ENCODE peak calls at places on chromosomes 3 and 15, in seven cellular contexts. One of them, this sample, is unnamed.

GRCh38 chr15:98791046-98791701 is 142.8 kb downstream of the IGF1R start:
- DNase-seq in GM23338: no peak
- DNase-seq in HCT116: no peak
- DNase-seq in GM23248: no peak
- DNase-seq in fibroblast of lung: no peak
- DNase-seq in H1: no peak
- DNase-seq in osteoblast: no peak
- DNase-seq in this sample: no peak

GRCh38 chr3:177150970-177151627 is 46.2 kb downstream of the TBL1XR1 start:
- DNase-seq in GM23338: no peak
- DNase-seq in HCT116: peak
- DNase-seq in GM23248: peak
- DNase-seq in fibroblast of lung: peak
- DNase-seq in H1: no peak
- DNase-seq in osteoblast: peak
- DNase-seq in this sample: peak

GRCh38 chr3:191425322-191425734 is 35.6 kb upstream of the PYDC2 start:
- DNase-seq in GM23338: no peak
- DNase-seq in HCT116: no peak
- DNase-seq in GM23248: no peak
- DNase-seq in fibroblast of lung: no peak
- DNase-seq in H1: no peak
- DNase-seq in osteoblast: no peak
- DNase-seq in this sample: no peak

GRCh38 chr3:123155471-123156011 is 46.2 kb upstream of the SEC22A start:
- DNase-seq in GM23338: no peak
- DNase-seq in HCT116: no peak
- DNase-seq in GM23248: no peak
- DNase-seq in fibroblast of lung: no peak
- DNase-seq in H1: no peak
- DNase-seq in osteoblast: no peak
- DNase-seq in this sample: no peak

GRCh38 chr3:88031543-88032148 is 27.2 kb downstream of the CGGBP1 start:
- DNase-seq in GM23338: peak
- DNase-seq in HCT116: no peak
- DNase-seq in GM23248: peak
- DNase-seq in fibroblast of lung: peak
- DNase-seq in H1: no peak
- DNase-seq in osteoblast: peak
- DNase-seq in this sample: peak

GRCh38 chr15:88255496-88256171 is 905 bp downstream of the NTRK3 start:
- DNase-seq in GM23338: peak
- DNase-seq in HCT116: no peak
- DNase-seq in GM23248: peak
- DNase-seq in fibroblast of lung: peak
- DNase-seq in H1: peak
- DNase-seq in osteoblast: peak
- DNase-seq in this sample: peak

GRCh38 chr15:57922780-57923179 is 142.7 kb downstream of the ALDH1A2 start:
- DNase-seq in GM23338: no peak
- DNase-seq in HCT116: peak
- DNase-seq in GM23248: no peak
- DNase-seq in fibroblast of lung: no peak
- DNase-seq in H1: no peak
- DNase-seq in osteoblast: no peak
- DNase-seq in this sample: peak

GRCh38 chr3:60512506-60512905 is 738.7 kb downstream of the FHIT start:
- DNase-seq in GM23338: no peak
- DNase-seq in HCT116: no peak
- DNase-seq in GM23248: no peak
- DNase-seq in fibroblast of lung: no peak
- DNase-seq in H1: no peak
- DNase-seq in osteoblast: no peak
- DNase-seq in this sample: no peak

GRCh38 chr3:170418422-170419300 is at the start of gene CLDN11:
- DNase-seq in GM23338: peak
- DNase-seq in HCT116: no peak
- DNase-seq in GM23248: peak
- DNase-seq in fibroblast of lung: peak
- DNase-seq in H1: peak
- DNase-seq in osteoblast: peak
- DNase-seq in this sample: no peak

GRCh38 chr3:57152761-57153160 is 12.4 kb downstream of the IL17RD start:
- DNase-seq in GM23338: no peak
- DNase-seq in HCT116: no peak
- DNase-seq in GM23248: no peak
- DNase-seq in fibroblast of lung: no peak
- DNase-seq in H1: no peak
- DNase-seq in osteoblast: no peak
- DNase-seq in this sample: no peak

GRCh38 chr3:57150097-57150496 is 15.1 kb downstream of the IL17RD start:
- DNase-seq in GM23338: no peak
- DNase-seq in HCT116: no peak
- DNase-seq in GM23248: no peak
- DNase-seq in fibroblast of lung: no peak
- DNase-seq in H1: no peak
- DNase-seq in osteoblast: no peak
- DNase-seq in this sample: no peak

GRCh38 chr3:57154470-57154869 is 10.7 kb downstream of the IL17RD start:
- DNase-seq in GM23338: no peak
- DNase-seq in HCT116: no peak
- DNase-seq in GM23248: no peak
- DNase-seq in fibroblast of lung: no peak
- DNase-seq in H1: no peak
- DNase-seq in osteoblast: no peak
- DNase-seq in this sample: no peak

GRCh38 chr3:57151021-57151449 is 14.1 kb downstream of the IL17RD start:
- DNase-seq in GM23338: no peak
- DNase-seq in HCT116: no peak
- DNase-seq in GM23248: no peak
- DNase-seq in fibroblast of lung: peak
- DNase-seq in H1: no peak
- DNase-seq in osteoblast: no peak
- DNase-seq in this sample: peak

DNA sequence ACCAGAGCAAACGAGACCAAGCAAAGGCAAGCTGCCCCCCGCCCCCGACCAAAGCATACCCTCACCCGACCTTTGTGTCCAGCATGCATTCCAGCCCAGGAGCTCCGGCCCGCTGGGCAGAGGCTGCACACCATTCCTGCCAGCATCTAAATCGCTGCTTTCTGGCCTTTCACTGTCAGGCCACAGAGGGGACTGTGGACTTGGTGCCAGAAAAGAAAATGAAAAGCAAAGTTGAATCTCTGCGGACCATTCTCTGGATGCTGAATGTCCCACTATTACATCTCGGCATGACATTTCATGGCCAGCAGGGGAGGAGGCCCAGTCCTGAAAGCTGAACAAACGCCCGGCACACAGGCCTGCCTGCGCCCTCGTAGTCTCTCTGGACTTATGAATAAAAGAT is 13.0 kb downstream of the IL17RD start:
- DNase-seq in GM23338: no peak
- DNase-seq in HCT116: no peak
- DNase-seq in GM23248: no peak
- DNase-seq in fibroblast of lung: no peak
- DNase-seq in H1: no peak
- DNase-seq in osteoblast: no peak
- DNase-seq in this sample: peak
- H3K4me3 ChIP-seq in GM23338: peak
- H3K4me3 ChIP-seq in HCT116: no peak
- H3K4me3 ChIP-seq in GM23248: no peak
- H3K4me3 ChIP-seq in fibroblast of lung: no peak
- H3K4me3 ChIP-seq in H1: no peak
- H3K4me3 ChIP-seq in osteoblast: no peak
- H3K4me3 ChIP-seq in this sample: peak

DNA sequence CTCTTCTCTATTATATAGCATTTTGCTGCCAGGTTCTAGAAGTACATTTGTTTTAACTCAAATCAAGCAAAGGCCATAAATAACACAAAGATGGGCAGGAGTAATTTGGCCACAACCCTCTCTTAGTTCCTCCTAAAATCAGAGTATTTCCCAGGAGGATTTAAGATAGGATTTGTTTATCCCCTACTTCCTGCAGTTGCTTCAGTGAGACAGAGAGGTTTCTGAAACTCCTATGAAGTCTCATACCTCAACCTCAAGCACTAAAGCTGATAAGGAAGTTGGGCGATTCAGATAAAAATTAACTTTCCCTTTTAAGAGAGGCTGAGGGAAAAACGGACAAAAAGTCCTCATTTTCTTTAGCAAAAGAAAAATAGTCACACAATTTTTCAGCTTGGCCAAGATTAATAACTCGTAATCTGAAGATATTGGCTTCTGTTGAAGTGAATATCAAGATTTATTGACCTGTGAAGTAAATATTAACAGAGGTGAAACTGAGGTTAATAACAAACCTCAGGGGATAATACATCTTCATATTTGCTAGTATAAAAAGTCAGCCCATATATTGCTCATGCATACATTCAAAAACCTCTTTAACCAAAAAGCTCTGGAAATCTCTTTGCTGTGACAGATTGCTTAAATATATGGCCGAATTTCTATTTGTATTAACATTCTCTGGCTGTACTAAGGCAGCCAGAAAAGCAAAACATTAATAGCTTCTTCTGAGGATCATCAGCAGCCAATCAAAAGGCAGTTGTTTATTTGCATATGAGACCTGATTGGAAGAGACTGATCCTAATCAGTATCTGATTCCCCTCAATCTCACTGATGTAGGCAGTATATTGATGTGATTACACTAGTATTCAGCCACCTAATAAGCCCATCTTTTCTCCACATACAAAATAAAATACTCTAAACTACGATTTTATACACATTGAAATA is 90.7 kb upstream of the GADL1 start:
- DNase-seq in GM23338: no peak
- DNase-seq in HCT116: no peak
- DNase-seq in GM23248: no peak
- DNase-seq in fibroblast of lung: peak
- DNase-seq in H1: no peak
- DNase-seq in osteoblast: no peak
- DNase-seq in this sample: no peak
- H2AFZ ChIP-seq in GM23338: no peak
- H2AFZ ChIP-seq in HCT116: no peak
- H2AFZ ChIP-seq in GM23248: peak
- H2AFZ ChIP-seq in fibroblast of lung: peak
- H2AFZ ChIP-seq in H1: no peak
- H2AFZ ChIP-seq in osteoblast: no peak
- H2AFZ ChIP-seq in this sample: no peak

GRCh38 chr3:114213669-114214541 is 23.5 kb downstream of the ZNF80 start:
- DNase-seq in GM23338: peak
- DNase-seq in HCT116: no peak
- DNase-seq in GM23248: peak
- DNase-seq in fibroblast of lung: peak
- DNase-seq in H1: no peak
- DNase-seq in osteoblast: no peak
- DNase-seq in this sample: no peak

GRCh38 chr3:114216186-114216970 is 21.0 kb downstream of the ZNF80 start:
- DNase-seq in GM23338: no peak
- DNase-seq in HCT116: no peak
- DNase-seq in GM23248: peak
- DNase-seq in fibroblast of lung: peak
- DNase-seq in H1: no peak
- DNase-seq in osteoblast: no peak
- DNase-seq in this sample: no peak

GRCh38 chr3:114214542-114215341 is 22.6 kb downstream of the ZNF80 start:
- DNase-seq in GM23338: peak
- DNase-seq in HCT116: no peak
- DNase-seq in GM23248: no peak
- DNase-seq in fibroblast of lung: no peak
- DNase-seq in H1: no peak
- DNase-seq in osteoblast: no peak
- DNase-seq in this sample: no peak

GRCh38 chr3:114212646-114213045 is 24.7 kb downstream of the ZNF80 start:
- DNase-seq in GM23338: no peak
- DNase-seq in HCT116: no peak
- DNase-seq in GM23248: peak
- DNase-seq in fibroblast of lung: no peak
- DNase-seq in H1: no peak
- DNase-seq in osteoblast: no peak
- DNase-seq in this sample: no peak

DNA sequence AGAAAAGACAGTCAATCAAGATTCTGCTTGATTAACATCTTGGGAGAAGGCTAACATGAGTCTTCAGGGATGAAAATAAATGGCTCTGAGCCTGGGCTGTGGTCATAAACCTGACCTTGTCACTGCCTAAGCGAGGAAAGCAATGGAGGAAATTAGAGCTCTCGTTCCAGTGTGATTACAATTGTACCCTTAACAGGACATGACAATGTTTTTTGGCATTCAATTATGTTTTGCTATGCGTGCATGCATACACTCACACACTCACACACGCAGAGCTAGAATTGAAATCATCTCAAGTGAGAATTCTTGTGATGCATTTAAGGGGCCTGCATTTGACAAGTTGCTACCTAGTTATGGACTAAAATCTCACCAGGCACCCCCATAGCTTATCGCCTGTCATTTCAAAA is 24.1 kb downstream of the ZNF80 start:
- DNase-seq in GM23338: no peak
- DNase-seq in HCT116: no peak
- DNase-seq in GM23248: peak
- DNase-seq in fibroblast of lung: peak
- DNase-seq in H1: no peak
- DNase-seq in osteoblast: no peak
- DNase-seq in this sample: no peak
- H3K4me3 ChIP-seq in GM23338: no peak
- H3K4me3 ChIP-seq in HCT116: no peak
- H3K4me3 ChIP-seq in GM23248: peak
- H3K4me3 ChIP-seq in fibroblast of lung: peak
- H3K4me3 ChIP-seq in H1: no peak
- H3K4me3 ChIP-seq in osteoblast: peak
- H3K4me3 ChIP-seq in this sample: no peak

DNA sequence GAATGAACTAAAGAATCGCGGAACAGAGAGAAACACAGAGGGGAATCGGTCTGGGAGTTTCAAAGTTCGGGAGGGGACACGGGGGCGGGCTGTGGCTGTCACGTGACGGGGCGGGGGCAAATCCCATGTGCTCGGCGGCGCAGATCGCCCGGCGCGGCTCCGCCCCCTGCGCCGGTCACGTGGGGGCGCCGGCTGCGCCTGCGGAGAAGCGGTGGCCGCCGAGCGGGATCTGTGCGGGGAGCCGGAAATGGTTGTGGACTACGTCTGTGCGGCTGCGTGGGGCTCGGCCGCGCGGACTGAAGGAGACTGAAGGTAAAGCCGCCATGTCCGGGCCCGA is at the start of gene EIF4G1:
- DNase-seq in GM23338: peak
- DNase-seq in HCT116: peak
- DNase-seq in GM23248: peak
- DNase-seq in fibroblast of lung: peak
- DNase-seq in H1: peak
- DNase-seq in osteoblast: peak
- DNase-seq in this sample: peak
- H2AFZ ChIP-seq in GM23338: peak
- H2AFZ ChIP-seq in HCT116: no peak
- H2AFZ ChIP-seq in GM23248: peak
- H2AFZ ChIP-seq in fibroblast of lung: no peak
- H2AFZ ChIP-seq in H1: no peak
- H2AFZ ChIP-seq in osteoblast: peak
- H2AFZ ChIP-seq in this sample: no peak

DNA sequence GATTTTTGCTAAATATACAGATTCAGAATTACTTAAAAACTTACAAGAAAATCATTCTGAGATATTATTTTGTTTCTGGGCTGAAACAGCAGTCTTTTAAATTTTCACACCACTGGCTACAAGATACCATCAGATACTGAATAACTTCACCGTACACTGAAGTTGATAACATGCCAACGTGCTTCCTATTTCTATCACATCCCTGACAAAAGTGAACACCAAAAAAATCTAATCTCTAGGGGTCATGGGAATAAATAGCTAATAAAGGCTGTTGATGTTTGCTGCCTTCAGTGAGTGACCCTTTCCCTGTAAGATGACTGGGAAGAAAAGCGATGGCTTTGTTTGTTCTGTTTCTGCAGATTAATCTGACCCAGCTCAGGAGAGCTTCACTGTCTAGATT is 120.5 kb downstream of the DUT start:
- DNase-seq in GM23338: no peak
- DNase-seq in HCT116: no peak
- DNase-seq in GM23248: no peak
- DNase-seq in fibroblast of lung: no peak
- DNase-seq in H1: no peak
- DNase-seq in osteoblast: no peak
- DNase-seq in this sample: no peak
- H3K4me3 ChIP-seq in GM23338: no peak
- H3K4me3 ChIP-seq in HCT116: no peak
- H3K4me3 ChIP-seq in GM23248: no peak
- H3K4me3 ChIP-seq in fibroblast of lung: no peak
- H3K4me3 ChIP-seq in H1: no peak
- H3K4me3 ChIP-seq in osteoblast: no peak
- H3K4me3 ChIP-seq in this sample: no peak

This sample was measured in mammary epithelial cell.